ENCODE peak calls at places on chromosomes 3 and 15, in seven cellular contexts. S, Y, D, O, U, Q and M are unnamed samples.

GRCh38 chr3:123283074-123283473 is 81.3 kb downstream of the SEC22A start:
- DNase-seq in S (no peak), Y (no peak), D (no peak), O (no peak), U (no peak), Q (no peak), M (no peak)

GRCh38 chr15:42796955-42797779 is 60.2 kb upstream of the CDAN1 start:
- DNase-seq in S (no peak), Y (no peak), D (no peak), O (no peak), U (no peak), Q (peak; percentile 19), M (no peak)

GRCh38 chr3:141955163-141955562 is 78.7 kb downstream of the ATP1B3 start:
- DNase-seq in S (no peak), Y (no peak), D (no peak), O (no peak), U (no peak), Q (peak; percentile 72), M (no peak)

GRCh38 chr3:134850761-134851160 is 55.7 kb downstream of the EPHB1 start:
- DNase-seq in S (no peak), Y (no peak), D (no peak), O (no peak), U (no peak), Q (no peak), M (no peak)

GRCh38 chr3:170866499-170866898 is 3.5 kb downstream of the RPL22L1 start:
- DNase-seq in S (no peak), Y (no peak), D (no peak), O (no peak), U (no peak), Q (no peak), M (no peak)

GRCh38 chr3:32304510-32304909 is 66.0 kb downstream of the CMTM8 start:
- DNase-seq in S (no peak), Y (no peak), D (no peak), O (no peak), U (no peak), Q (no peak), M (no peak)

GRCh38 chr3:179624471-179624870 is 19.9 kb downstream of the NDUFB5 start:
- DNase-seq in S (no peak), Y (no peak), D (no peak), O (no peak), U (no peak), Q (no peak), M (no peak)

GRCh38 chr3:122458992-122459391 is 43.1 kb upstream of the WDR5B start:
- DNase-seq in S (no peak), Y (no peak), D (no peak), O (no peak), U (no peak), Q (peak; percentile 72), M (peak; percentile 12)

GRCh38 chr3:13034109-13034800 is 39.0 kb downstream of the IQSEC1 start:
- DNase-seq in S (no peak), Y (no peak), D (no peak), O (no peak), U (no peak), Q (no peak), M (no peak)

GRCh38 chr3:123792473-123793201 is 91.5 kb downstream of the MYLK start:
- DNase-seq in S (no peak), Y (no peak), D (no peak), O (no peak), U (no peak), Q (peak; percentile 46), M (no peak)

GRCh38 chr3:74510261-74510660 is 104.2 kb downstream of the CNTN3 start:
- DNase-seq in S (no peak), Y (no peak), D (no peak), O (no peak), U (no peak), Q (no peak), M (no peak)

GRCh38 chr3:72891053-72891855 is 3.4 kb downstream of the GXYLT2 start:
- DNase-seq in S (no peak), Y (no peak), D (peak; percentile 24), O (peak; percentile 17), U (no peak), Q (peak; percentile 99), M (peak; percentile 99)

GRCh38 chr15:49270541-49271421 is 100.7 kb downstream of the GALK2 start:
- DNase-seq in S (no peak), Y (no peak), D (no peak), O (no peak), U (no peak), Q (peak; percentile 84), M (peak; percentile 26)

GRCh38 chr3:37967252-37967881 is 23.2 kb upstream of the VILL start:
- DNase-seq in S (peak; percentile 82), Y (peak; percentile 55), D (peak; percentile 68), O (peak; percentile 81), U (peak; percentile 52), Q (peak; percentile 67), M (no peak)

GRCh38 chr15:62880278-62880677 is 162.3 kb upstream of the TPM1 start:
- DNase-seq in S (no peak), Y (no peak), D (no peak), O (no peak), U (no peak), Q (no peak), M (no peak)

GRCh38 chr3:143433787-143434378 is 314.3 kb downstream of the CHST2 start:
- DNase-seq in S (no peak), Y (no peak), D (no peak), O (peak; percentile 19), U (no peak), Q (no peak), M (no peak)

GRCh38 chr3:194046995-194047681 is 88.8 kb upstream of the HES1 start:
- DNase-seq in S (no peak), Y (no peak), D (peak; percentile 46), O (no peak), U (no peak), Q (no peak), M (no peak)

GRCh38 chr3:183591881-183592521 is 36.5 kb upstream of the KLHL6 start:
- DNase-seq in S (no peak), Y (no peak), D (no peak), O (no peak), U (no peak), Q (no peak), M (no peak)

GRCh38 chr3:2635511-2635910 is 474.7 kb downstream of the IL5RA start:
- DNase-seq in S (no peak), Y (no peak), D (no peak), O (no peak), U (no peak), Q (no peak), M (no peak)

GRCh38 chr15:81347910-81348309 is 24.0 kb upstream of the STARD5 start:
- DNase-seq in S (no peak), Y (no peak), D (no peak), O (no peak), U (no peak), Q (no peak), M (no peak)

GRCh38 chr15:66145242-66146182 is 108.0 kb downstream of the MEGF11 start:
- DNase-seq in S (no peak), Y (no peak), D (peak; percentile 25), O (no peak), U (no peak), Q (no peak), M (no peak)

GRCh38 chr3:189901481-189901880 is 219.2 kb downstream of the P3H2 start:
- DNase-seq in S (no peak), Y (no peak), D (no peak), O (no peak), U (no peak), Q (no peak), M (no peak)

GRCh38 chr3:182027366-182027765 is 315.6 kb downstream of the SOX2 start:
- DNase-seq in S (no peak), Y (no peak), D (no peak), O (no peak), U (no peak), Q (peak; percentile 52), M (no peak)

GRCh38 chr3:196120291-196120951 is 38.5 kb upstream of the TFRC start:
- DNase-seq in S (no peak), Y (no peak), D (no peak), O (peak; percentile 7), U (no peak), Q (no peak), M (no peak)

GRCh38 chr15:57373251-57373881 is 2.9 kb upstream of the CGNL1 start:
- DNase-seq in S (no peak), Y (no peak), D (no peak), O (no peak), U (no peak), Q (no peak), M (no peak)

GRCh38 chr15:69610858-69611257 is 158.2 kb downstream of the RPLP1 start:
- DNase-seq in S (no peak), Y (no peak), D (no peak), O (no peak), U (no peak), Q (no peak), M (no peak)

GRCh38 chr15:69685524-69686452 is 233.2 kb downstream of the RPLP1 start:
- DNase-seq in S (no peak), Y (no peak), D (no peak), O (no peak), U (no peak), Q (no peak), M (no peak)

GRCh38 chr15:44535509-44536297 is 1.2 kb upstream of the EIF3J start:
- DNase-seq in S (no peak), Y (no peak), D (peak; percentile 27), O (peak; percentile 12), U (peak; percentile 11), Q (no peak), M (no peak)

GRCh38 chr3:195011231-195011834 is 259.6 kb downstream of the XXYLT1 start:
- DNase-seq in S (no peak), Y (no peak), D (no peak), O (no peak), U (no peak), Q (no peak), M (no peak)

GRCh38 chr3:38984110-38984509 is 67.6 kb downstream of the SCN11A start:
- DNase-seq in S (no peak), Y (no peak), D (no peak), O (no peak), U (no peak), Q (no peak), M (no peak)
- TF ChIP-seq CTCF in S (no peak), Y (no peak), D (peak; percentile 7), O (peak; percentile 55), U (no peak), Q (peak; percentile 2), M (no peak)

DNA sequence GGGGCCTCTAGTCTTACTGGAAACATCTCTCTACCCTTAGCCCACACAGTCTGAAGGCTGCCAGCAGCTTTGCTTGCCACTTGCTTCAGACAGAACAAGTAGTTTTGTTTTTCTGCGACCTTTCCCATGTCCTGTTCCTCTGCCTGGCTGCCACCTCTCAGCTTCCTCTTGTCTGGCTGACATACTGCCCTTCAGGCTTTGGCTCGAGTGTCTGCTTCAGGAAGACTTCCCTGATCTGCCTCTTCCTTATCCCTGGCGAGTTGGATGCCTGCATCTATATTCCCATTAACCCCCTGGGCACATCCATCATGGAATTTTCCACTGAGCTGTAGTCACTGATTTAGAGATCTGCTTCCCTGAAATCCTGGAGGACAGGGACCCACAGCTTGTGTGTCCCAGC is 25.1 kb upstream of the CPNE9 start:
- DNase-seq in S (no peak), Y (no peak), D (no peak), O (no peak), U (no peak), Q (no peak), M (no peak)
- TF ChIP-seq CTCF in S (no peak), Y (no peak), D (no peak), O (no peak), U (no peak), Q (no peak), M (no peak)

GRCh38 chr3:138479355-138479964 is 45.0 kb downstream of the ESYT3 start:
- DNase-seq in S (peak; percentile 45), Y (no peak), D (peak; percentile 56), O (peak; percentile 48), U (no peak), Q (peak; percentile 47), M (no peak)
- TF ChIP-seq CTCF in S (peak; percentile 73), Y (no peak), D (peak; percentile 97), O (peak; percentile 75), U (peak; percentile 84), Q (peak; percentile 93), M (peak; percentile 90)

GRCh38 chr15:37134699-37135131 is 34.4 kb upstream of the MEIS2 start:
- DNase-seq in S (peak; percentile 15), Y (no peak), D (peak; percentile 33), O (peak; percentile 52), U (no peak), Q (peak; percentile 49), M (no peak)
- TF ChIP-seq CTCF in S (peak; percentile 51), Y (peak; percentile 52), D (peak; percentile 82), O (peak; percentile 76), U (peak; percentile 69), Q (peak; percentile 72), M (peak; percentile 37)